ENCODE peak calls at places on chromosomes 6 and 20, in five cellular contexts. One of them, this sample, is unnamed.

GRCh38 chr6:116945809-116946208 is 68.8 kb downstream of the RFX6 start:
- DNase-seq in activated CD4-positive, alpha-beta T cell treated with anti-CD3 and anti-CD28 coated beads, Interleukin-2, amount 50 U/mL, for 4 hours: no peak
- DNase-seq in mammary epithelial cell: peak
- DNase-seq in NCI-H460: no peak
- DNase-seq in activated T-helper 1 cell treated with anti-CD3 and anti-CD28 coated beads, Interleukin-12 subunit alpha, Interleukin-12 subunit beta, Interleukin-2, Interleukin-4 antibody, amounts not matched to agents 30 ng/mL and 10 ng/mL and 1 ng/mL, durations not matched to agents 14 hours and 24 hours and 36 hours: no peak
- DNase-seq in this sample: no peak

GRCh38 chr6:129748901-129749748 is 39.1 kb upstream of the ARHGAP18 start:
- DNase-seq in activated CD4-positive, alpha-beta T cell treated with anti-CD3 and anti-CD28 coated beads, Interleukin-2, amount 50 U/mL, for 4 hours: no peak
- DNase-seq in mammary epithelial cell: peak
- DNase-seq in NCI-H460: no peak
- DNase-seq in activated T-helper 1 cell treated with anti-CD3 and anti-CD28 coated beads, Interleukin-12 subunit alpha, Interleukin-12 subunit beta, Interleukin-2, Interleukin-4 antibody, amounts not matched to agents 30 ng/mL and 10 ng/mL and 1 ng/mL, durations not matched to agents 14 hours and 24 hours and 36 hours: no peak
- DNase-seq in this sample: no peak

GRCh38 chr20:47317127-47317895 is 39.2 kb downstream of the ZMYND8 start:
- DNase-seq in activated CD4-positive, alpha-beta T cell treated with anti-CD3 and anti-CD28 coated beads, Interleukin-2, amount 50 U/mL, for 4 hours: peak
- DNase-seq in mammary epithelial cell: peak
- DNase-seq in NCI-H460: peak
- DNase-seq in activated T-helper 1 cell treated with anti-CD3 and anti-CD28 coated beads, Interleukin-12 subunit alpha, Interleukin-12 subunit beta, Interleukin-2, Interleukin-4 antibody, amounts not matched to agents 30 ng/mL and 10 ng/mL and 1 ng/mL, durations not matched to agents 14 hours and 24 hours and 36 hours: peak
- DNase-seq in this sample: no peak

GRCh38 chr6:144150673-144151009 is 324 bp downstream of the STX11 start:
- DNase-seq in activated CD4-positive, alpha-beta T cell treated with anti-CD3 and anti-CD28 coated beads, Interleukin-2, amount 50 U/mL, for 4 hours: peak
- DNase-seq in mammary epithelial cell: peak
- DNase-seq in NCI-H460: no peak
- DNase-seq in activated T-helper 1 cell treated with anti-CD3 and anti-CD28 coated beads, Interleukin-12 subunit alpha, Interleukin-12 subunit beta, Interleukin-2, Interleukin-4 antibody, amounts not matched to agents 30 ng/mL and 10 ng/mL and 1 ng/mL, durations not matched to agents 14 hours and 24 hours and 36 hours: peak
- DNase-seq in this sample: no peak

GRCh38 chr6:119669228-119669627 is 319.7 kb upstream of the MAN1A1 start:
- DNase-seq in activated CD4-positive, alpha-beta T cell treated with anti-CD3 and anti-CD28 coated beads, Interleukin-2, amount 50 U/mL, for 4 hours: no peak
- DNase-seq in mammary epithelial cell: no peak
- DNase-seq in NCI-H460: no peak
- DNase-seq in activated T-helper 1 cell treated with anti-CD3 and anti-CD28 coated beads, Interleukin-12 subunit alpha, Interleukin-12 subunit beta, Interleukin-2, Interleukin-4 antibody, amounts not matched to agents 30 ng/mL and 10 ng/mL and 1 ng/mL, durations not matched to agents 14 hours and 24 hours and 36 hours: no peak
- DNase-seq in this sample: no peak

GRCh38 chr6:43682724-43683429 is 4.7 kb downstream of the MRPS18A start:
- DNase-seq in activated CD4-positive, alpha-beta T cell treated with anti-CD3 and anti-CD28 coated beads, Interleukin-2, amount 50 U/mL, for 4 hours: no peak
- DNase-seq in mammary epithelial cell: no peak
- DNase-seq in NCI-H460: no peak
- DNase-seq in activated T-helper 1 cell treated with anti-CD3 and anti-CD28 coated beads, Interleukin-12 subunit alpha, Interleukin-12 subunit beta, Interleukin-2, Interleukin-4 antibody, amounts not matched to agents 30 ng/mL and 10 ng/mL and 1 ng/mL, durations not matched to agents 14 hours and 24 hours and 36 hours: no peak
- DNase-seq in this sample: no peak

GRCh38 chr6:51108563-51109234 is 290.0 kb downstream of the TFAP2B start:
- DNase-seq in activated CD4-positive, alpha-beta T cell treated with anti-CD3 and anti-CD28 coated beads, Interleukin-2, amount 50 U/mL, for 4 hours: no peak
- DNase-seq in mammary epithelial cell: peak
- DNase-seq in NCI-H460: no peak
- DNase-seq in activated T-helper 1 cell treated with anti-CD3 and anti-CD28 coated beads, Interleukin-12 subunit alpha, Interleukin-12 subunit beta, Interleukin-2, Interleukin-4 antibody, amounts not matched to agents 30 ng/mL and 10 ng/mL and 1 ng/mL, durations not matched to agents 14 hours and 24 hours and 36 hours: no peak
- DNase-seq in this sample: no peak

GRCh38 chr6:84514089-84514971 is 250.1 kb downstream of the TBX18 start:
- DNase-seq in activated CD4-positive, alpha-beta T cell treated with anti-CD3 and anti-CD28 coated beads, Interleukin-2, amount 50 U/mL, for 4 hours: no peak
- DNase-seq in mammary epithelial cell: no peak
- DNase-seq in NCI-H460: no peak
- DNase-seq in activated T-helper 1 cell treated with anti-CD3 and anti-CD28 coated beads, Interleukin-12 subunit alpha, Interleukin-12 subunit beta, Interleukin-2, Interleukin-4 antibody, amounts not matched to agents 30 ng/mL and 10 ng/mL and 1 ng/mL, durations not matched to agents 14 hours and 24 hours and 36 hours: no peak
- DNase-seq in this sample: no peak

GRCh38 chr6:75266716-75267291 is 17.8 kb downstream of the TMEM30A start:
- DNase-seq in activated CD4-positive, alpha-beta T cell treated with anti-CD3 and anti-CD28 coated beads, Interleukin-2, amount 50 U/mL, for 4 hours: no peak
- DNase-seq in mammary epithelial cell: peak
- DNase-seq in NCI-H460: peak
- DNase-seq in activated T-helper 1 cell treated with anti-CD3 and anti-CD28 coated beads, Interleukin-12 subunit alpha, Interleukin-12 subunit beta, Interleukin-2, Interleukin-4 antibody, amounts not matched to agents 30 ng/mL and 10 ng/mL and 1 ng/mL, durations not matched to agents 14 hours and 24 hours and 36 hours: no peak
- DNase-seq in this sample: no peak

GRCh38 chr6:14375940-14376339 is 258.4 kb downstream of the CD83 start:
- DNase-seq in activated CD4-positive, alpha-beta T cell treated with anti-CD3 and anti-CD28 coated beads, Interleukin-2, amount 50 U/mL, for 4 hours: no peak
- DNase-seq in mammary epithelial cell: no peak
- DNase-seq in NCI-H460: no peak
- DNase-seq in activated T-helper 1 cell treated with anti-CD3 and anti-CD28 coated beads, Interleukin-12 subunit alpha, Interleukin-12 subunit beta, Interleukin-2, Interleukin-4 antibody, amounts not matched to agents 30 ng/mL and 10 ng/mL and 1 ng/mL, durations not matched to agents 14 hours and 24 hours and 36 hours: no peak
- DNase-seq in this sample: peak

GRCh38 chr6:70820778-70821177 is 136.1 kb downstream of the B3GAT2 start:
- DNase-seq in activated CD4-positive, alpha-beta T cell treated with anti-CD3 and anti-CD28 coated beads, Interleukin-2, amount 50 U/mL, for 4 hours: no peak
- DNase-seq in mammary epithelial cell: no peak
- DNase-seq in NCI-H460: no peak
- DNase-seq in activated T-helper 1 cell treated with anti-CD3 and anti-CD28 coated beads, Interleukin-12 subunit alpha, Interleukin-12 subunit beta, Interleukin-2, Interleukin-4 antibody, amounts not matched to agents 30 ng/mL and 10 ng/mL and 1 ng/mL, durations not matched to agents 14 hours and 24 hours and 36 hours: no peak
- DNase-seq in this sample: no peak

GRCh38 chr6:15267221-15267620 is 21.4 kb downstream of the JARID2 start:
- DNase-seq in activated CD4-positive, alpha-beta T cell treated with anti-CD3 and anti-CD28 coated beads, Interleukin-2, amount 50 U/mL, for 4 hours: no peak
- DNase-seq in mammary epithelial cell: no peak
- DNase-seq in NCI-H460: no peak
- DNase-seq in activated T-helper 1 cell treated with anti-CD3 and anti-CD28 coated beads, Interleukin-12 subunit alpha, Interleukin-12 subunit beta, Interleukin-2, Interleukin-4 antibody, amounts not matched to agents 30 ng/mL and 10 ng/mL and 1 ng/mL, durations not matched to agents 14 hours and 24 hours and 36 hours: no peak
- DNase-seq in this sample: no peak

GRCh38 chr6:33571637-33572316 is 8.3 kb downstream of the BAK1 start:
- DNase-seq in activated CD4-positive, alpha-beta T cell treated with anti-CD3 and anti-CD28 coated beads, Interleukin-2, amount 50 U/mL, for 4 hours: no peak
- DNase-seq in mammary epithelial cell: no peak
- DNase-seq in NCI-H460: no peak
- DNase-seq in activated T-helper 1 cell treated with anti-CD3 and anti-CD28 coated beads, Interleukin-12 subunit alpha, Interleukin-12 subunit beta, Interleukin-2, Interleukin-4 antibody, amounts not matched to agents 30 ng/mL and 10 ng/mL and 1 ng/mL, durations not matched to agents 14 hours and 24 hours and 36 hours: no peak
- DNase-seq in this sample: no peak

GRCh38 chr6:140897804-140898573 is 1234.7 kb upstream of the GJE1 start:
- DNase-seq in activated CD4-positive, alpha-beta T cell treated with anti-CD3 and anti-CD28 coated beads, Interleukin-2, amount 50 U/mL, for 4 hours: no peak
- DNase-seq in mammary epithelial cell: no peak
- DNase-seq in NCI-H460: peak
- DNase-seq in activated T-helper 1 cell treated with anti-CD3 and anti-CD28 coated beads, Interleukin-12 subunit alpha, Interleukin-12 subunit beta, Interleukin-2, Interleukin-4 antibody, amounts not matched to agents 30 ng/mL and 10 ng/mL and 1 ng/mL, durations not matched to agents 14 hours and 24 hours and 36 hours: no peak
- DNase-seq in this sample: peak

GRCh38 chr20:60200305-60200918 is 242.2 kb downstream of the CDH26 start:
- DNase-seq in activated CD4-positive, alpha-beta T cell treated with anti-CD3 and anti-CD28 coated beads, Interleukin-2, amount 50 U/mL, for 4 hours: no peak
- DNase-seq in mammary epithelial cell: no peak
- DNase-seq in NCI-H460: no peak
- DNase-seq in activated T-helper 1 cell treated with anti-CD3 and anti-CD28 coated beads, Interleukin-12 subunit alpha, Interleukin-12 subunit beta, Interleukin-2, Interleukin-4 antibody, amounts not matched to agents 30 ng/mL and 10 ng/mL and 1 ng/mL, durations not matched to agents 14 hours and 24 hours and 36 hours: no peak
- DNase-seq in this sample: no peak

GRCh38 chr6:13813011-13813410 is 1.3 kb downstream of the MCUR1 start:
- DNase-seq in activated CD4-positive, alpha-beta T cell treated with anti-CD3 and anti-CD28 coated beads, Interleukin-2, amount 50 U/mL, for 4 hours: no peak
- DNase-seq in mammary epithelial cell: no peak
- DNase-seq in NCI-H460: no peak
- DNase-seq in activated T-helper 1 cell treated with anti-CD3 and anti-CD28 coated beads, Interleukin-12 subunit alpha, Interleukin-12 subunit beta, Interleukin-2, Interleukin-4 antibody, amounts not matched to agents 30 ng/mL and 10 ng/mL and 1 ng/mL, durations not matched to agents 14 hours and 24 hours and 36 hours: no peak
- DNase-seq in this sample: peak

GRCh38 chr6:12601881-12602280 is 114.7 kb upstream of the PHACTR1 start:
- DNase-seq in activated CD4-positive, alpha-beta T cell treated with anti-CD3 and anti-CD28 coated beads, Interleukin-2, amount 50 U/mL, for 4 hours: no peak
- DNase-seq in mammary epithelial cell: no peak
- DNase-seq in NCI-H460: no peak
- DNase-seq in activated T-helper 1 cell treated with anti-CD3 and anti-CD28 coated beads, Interleukin-12 subunit alpha, Interleukin-12 subunit beta, Interleukin-2, Interleukin-4 antibody, amounts not matched to agents 30 ng/mL and 10 ng/mL and 1 ng/mL, durations not matched to agents 14 hours and 24 hours and 36 hours: no peak
- DNase-seq in this sample: no peak

GRCh38 chr6:65461121-65461520 is 245.9 kb downstream of the EYS start:
- DNase-seq in activated CD4-positive, alpha-beta T cell treated with anti-CD3 and anti-CD28 coated beads, Interleukin-2, amount 50 U/mL, for 4 hours: no peak
- DNase-seq in mammary epithelial cell: no peak
- DNase-seq in NCI-H460: no peak
- DNase-seq in activated T-helper 1 cell treated with anti-CD3 and anti-CD28 coated beads, Interleukin-12 subunit alpha, Interleukin-12 subunit beta, Interleukin-2, Interleukin-4 antibody, amounts not matched to agents 30 ng/mL and 10 ng/mL and 1 ng/mL, durations not matched to agents 14 hours and 24 hours and 36 hours: no peak
- DNase-seq in this sample: no peak

GRCh38 chr6:5584072-5584471 is 322.8 kb downstream of the FARS2 start:
- DNase-seq in activated CD4-positive, alpha-beta T cell treated with anti-CD3 and anti-CD28 coated beads, Interleukin-2, amount 50 U/mL, for 4 hours: no peak
- DNase-seq in mammary epithelial cell: no peak
- DNase-seq in NCI-H460: no peak
- DNase-seq in activated T-helper 1 cell treated with anti-CD3 and anti-CD28 coated beads, Interleukin-12 subunit alpha, Interleukin-12 subunit beta, Interleukin-2, Interleukin-4 antibody, amounts not matched to agents 30 ng/mL and 10 ng/mL and 1 ng/mL, durations not matched to agents 14 hours and 24 hours and 36 hours: no peak
- DNase-seq in this sample: no peak

GRCh38 chr6:125312478-125312877 is 10.7 kb upstream of the HDDC2 start:
- DNase-seq in activated CD4-positive, alpha-beta T cell treated with anti-CD3 and anti-CD28 coated beads, Interleukin-2, amount 50 U/mL, for 4 hours: no peak
- DNase-seq in mammary epithelial cell: no peak
- DNase-seq in NCI-H460: no peak
- DNase-seq in activated T-helper 1 cell treated with anti-CD3 and anti-CD28 coated beads, Interleukin-12 subunit alpha, Interleukin-12 subunit beta, Interleukin-2, Interleukin-4 antibody, amounts not matched to agents 30 ng/mL and 10 ng/mL and 1 ng/mL, durations not matched to agents 14 hours and 24 hours and 36 hours: no peak
- DNase-seq in this sample: no peak